ENCODE peak calls at places on chromosomes 13 and 19, in ten cellular contexts. K is Peyer's patch, E is ovary, T is K562, F is breast epithelium, Q is spleen, A is HCT116, W is IMR-90, X is suprapubic skin, I is stomach. O is an unnamed sample. For H3K4me1, the result is how much of the 10 kb centered on the place peaks cover.

GRCh38 chr19:33306853-33307792 is 4.8 kb upstream of the CEBPA start:
- DNase-seq in K (no peak), E (no peak), T (no peak), F (peak), Q (no peak), A (no peak), W (no peak), X (no peak), I (peak), O (no peak)

GRCh38 chr19:17997969-17998826 is 9.8 kb upstream of the ARRDC2 start:
- DNase-seq in K (no peak), E (no peak), T (peak), F (no peak), Q (peak), A (peak), W (peak), X (no peak), I (peak), O (no peak)

GRCh38 chr13:51921790-51922740 is 60.3 kb downstream of the CCDC70 start:
- DNase-seq in K (no peak), E (no peak), T (peak), F (no peak), Q (no peak), A (no peak), W (peak), X (peak), I (no peak), O (no peak)

GRCh38 chr19:44900328-44901244 is 5.0 kb upstream of the APOE start:
- DNase-seq in K (no peak), E (peak), T (no peak), F (no peak), Q (no peak), A (no peak), W (no peak), X (no peak), I (no peak), O (no peak)

GRCh38 chr19:44847144-44848035 is 1.3 kb downstream of the NECTIN2 start:
- DNase-seq in K (peak), E (peak), T (peak), F (peak), Q (peak), A (peak), W (peak), X (peak), I (peak), O (peak)

GRCh38 chr13:40477623-40478608 is 188.5 kb downstream of the FOXO1 start:
- DNase-seq in K (no peak), E (no peak), T (no peak), F (no peak), Q (no peak), A (no peak), W (no peak), X (no peak), I (no peak), O (peak)

GRCh38 chr19:14059093-14059480 is 2.8 kb downstream of the PALM3 start:
- DNase-seq in K (peak), E (no peak), T (peak), F (no peak), Q (no peak), A (no peak), W (no peak), X (no peak), I (peak), O (no peak)

GRCh38 chr13:99970761-99971575 is 599 bp downstream of the ZIC5 start:
- DNase-seq in K (no peak), E (peak), T (peak), F (no peak), Q (no peak), A (no peak), W (no peak), X (no peak), I (no peak), O (peak)

GRCh38 chr13:32883501-32883900 is 132.7 kb upstream of the KL start:
- DNase-seq in K (no peak), E (peak), T (no peak), F (no peak), Q (no peak), A (no peak), W (peak), X (no peak), I (no peak), O (no peak)

GRCh38 chr13:24071016-24071415 is 89.5 kb upstream of the SPATA13 start:
- DNase-seq in K (no peak), E (no peak), T (no peak), F (no peak), Q (no peak), A (no peak), W (no peak), X (no peak), I (no peak), O (no peak)

GRCh38 chr13:63249411-63249810 is 1833.8 kb upstream of the PCDH20 start:
- DNase-seq in K (no peak), E (no peak), T (no peak), F (no peak), Q (no peak), A (no peak), W (no peak), X (no peak), I (no peak), O (no peak)

GRCh38 chr19:13627531-13627930 is 121.3 kb upstream of the CACNA1A start:
- DNase-seq in K (no peak), E (no peak), T (no peak), F (no peak), Q (peak), A (no peak), W (no peak), X (no peak), I (no peak), O (no peak)

DNA sequence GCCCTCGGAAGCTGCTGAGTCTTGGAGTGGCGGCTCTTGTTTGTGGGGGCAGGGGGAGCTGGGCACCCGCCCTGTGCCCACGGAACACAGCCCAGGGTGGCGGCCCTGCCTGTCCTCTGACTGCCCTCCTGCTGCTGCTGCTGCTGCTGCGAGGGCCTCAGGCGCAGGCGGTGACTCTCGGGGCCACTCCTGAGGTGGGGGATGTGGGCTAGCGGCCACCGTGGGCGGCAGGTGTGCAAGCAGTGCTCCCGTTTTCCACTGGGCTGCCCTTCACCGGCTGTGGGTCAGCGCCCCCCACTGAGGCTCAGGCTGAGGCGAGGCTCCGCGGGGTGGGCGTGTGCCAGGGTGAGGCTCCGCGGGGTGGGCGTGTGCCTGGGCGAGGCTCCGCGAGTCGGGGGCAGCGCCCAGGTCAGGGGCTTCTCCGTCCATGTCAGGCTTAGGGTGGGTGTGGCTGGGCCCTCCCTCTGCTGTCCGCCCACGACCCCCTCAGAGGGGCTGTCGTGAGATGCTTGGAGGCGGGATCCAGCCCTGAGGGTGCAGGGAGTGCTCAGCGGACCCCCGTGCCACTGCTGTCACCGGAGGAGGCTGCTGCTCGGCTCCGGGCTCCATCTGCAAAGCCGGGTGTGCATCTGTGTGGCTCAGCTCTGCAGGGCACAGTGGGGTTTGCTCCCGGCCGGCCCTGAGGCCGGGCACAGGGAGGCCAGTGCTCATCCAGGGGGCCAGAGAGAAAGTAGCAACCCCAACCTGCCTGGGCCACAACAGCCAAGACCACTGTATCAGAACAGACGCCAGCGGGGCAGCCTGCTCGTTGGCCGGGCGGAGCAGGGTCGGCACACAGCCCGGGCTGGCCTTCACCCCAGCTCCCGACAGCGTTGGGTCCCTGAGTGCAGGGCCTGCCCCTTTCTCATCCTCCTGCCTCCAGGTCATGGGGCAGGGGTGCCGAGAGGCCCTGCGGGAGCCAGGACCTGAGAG is 14.5 kb downstream of the CSNK1G2 start:
- DNase-seq in K (no peak), E (no peak), T (no peak), F (no peak), Q (no peak), A (no peak), W (no peak), X (no peak), I (no peak), O (no peak)
- TF ChIP-seq POLR2A in K (no peak), E (no peak), T (no peak), F (no peak), Q (no peak), A (no peak), W (no peak), X (no peak), I (no peak), O (no peak)

DNA sequence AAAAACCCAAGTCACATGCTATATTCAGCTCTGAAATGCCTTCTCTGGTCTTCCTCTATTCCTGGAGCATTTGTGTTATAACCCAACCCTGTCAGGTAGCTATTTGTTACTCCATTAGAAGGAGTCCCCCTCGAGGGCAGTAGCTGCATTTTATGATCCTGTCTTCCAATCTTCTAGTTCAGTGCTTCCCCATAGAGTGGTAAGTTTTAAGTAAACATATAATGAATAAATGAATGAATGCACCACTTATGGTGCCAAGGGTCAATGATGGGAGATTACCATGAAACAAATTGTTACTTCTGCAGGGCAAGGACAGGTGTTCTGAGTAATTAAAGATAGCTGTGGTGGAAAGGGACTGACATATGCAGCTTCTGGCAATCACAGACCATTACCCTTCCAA is 4.0 kb downstream of the RASL11A start:
- DNase-seq in K (no peak), E (no peak), T (no peak), F (no peak), Q (no peak), A (no peak), W (no peak), X (no peak), I (no peak), O (no peak)
- H3K4me1 ChIP-seq in K (under half), E (under half), T (under half), F (under half), Q (under half), A (under half), W (under half), X (under half), I (under half), O (under half)

DNA sequence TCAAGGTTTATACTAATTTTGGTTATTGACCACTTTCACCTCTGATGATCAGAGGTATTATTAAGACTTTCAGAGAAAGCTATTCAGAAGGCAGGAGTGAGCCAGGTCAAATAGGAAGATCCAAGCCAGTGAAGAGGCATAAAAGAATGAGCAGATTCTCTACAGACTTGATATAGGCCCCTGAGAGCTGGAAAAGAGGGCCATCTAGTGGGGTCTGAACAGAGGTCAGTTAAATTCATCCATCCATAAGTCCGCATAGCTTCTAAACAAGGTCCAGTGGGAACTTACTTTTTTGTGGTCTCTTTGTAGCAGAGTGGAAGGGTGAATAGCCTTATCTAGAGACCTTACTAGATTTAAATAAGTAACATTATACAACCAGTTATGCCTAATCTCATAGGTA is 126.6 kb upstream of the UFM1 start:
- DNase-seq in K (no peak), E (no peak), T (peak), F (no peak), Q (no peak), A (no peak), W (peak), X (no peak), I (no peak), O (no peak)
- TF ChIP-seq CTCF in K (no peak), E (no peak), T (peak), F (no peak), Q (no peak), A (no peak), W (no peak), X (no peak), I (no peak), O (no peak)

DNA sequence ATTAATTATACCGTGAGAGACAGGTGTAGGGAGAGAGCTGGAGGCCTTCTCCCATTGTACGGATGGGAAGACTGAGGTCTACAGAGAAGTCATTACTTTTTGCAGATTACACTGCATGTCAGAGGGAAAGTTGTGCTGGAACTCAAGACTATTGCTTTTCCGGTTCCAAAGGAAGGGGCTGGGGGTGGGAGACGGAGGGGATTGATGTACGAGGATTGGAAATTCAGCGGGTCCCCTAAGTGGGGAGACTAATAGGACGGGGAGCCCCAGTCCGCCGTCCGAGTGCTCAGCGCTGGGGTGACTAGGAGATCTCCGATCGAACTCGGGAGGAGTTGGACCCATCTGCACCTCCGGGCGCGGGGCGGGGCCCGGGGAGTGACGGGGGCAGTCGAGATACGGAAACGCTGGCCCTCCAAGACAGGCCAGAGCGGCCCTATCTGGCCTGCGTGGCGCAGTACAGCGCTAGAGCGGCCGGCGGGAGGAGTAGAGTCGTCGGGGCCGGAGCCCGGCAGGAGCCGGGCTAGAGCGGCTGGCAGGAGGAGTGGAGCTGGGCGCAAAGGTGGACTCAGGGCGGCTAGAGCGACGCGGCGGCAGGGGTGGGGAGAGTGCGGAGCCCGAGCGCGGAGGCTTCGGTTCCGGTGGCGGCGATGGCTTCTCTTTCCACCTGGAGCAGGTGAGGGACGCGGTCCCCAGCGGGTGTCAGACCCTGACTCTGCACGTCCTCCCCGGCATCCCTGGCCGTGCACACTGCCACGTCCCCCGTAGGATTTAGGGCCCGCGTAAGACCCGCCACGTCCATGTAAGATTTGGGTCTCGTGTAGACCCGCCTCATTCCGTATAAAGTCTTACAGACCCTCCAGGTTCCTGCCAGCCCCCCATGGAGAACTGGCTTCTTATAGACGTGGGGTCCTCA is 1.1 kb downstream of the ARHGEF1 start:
- DNase-seq in K (peak), E (peak), T (peak), F (peak), Q (peak), A (peak), W (peak), X (peak), I (peak), O (peak)
- TF ChIP-seq POLR2A in K (peak), E (peak), T (peak), F (peak), Q (peak), A (peak), W (peak), X (peak), I (no peak), O (peak)